ENCODE peak calls at places on chromosomes 6 and 20, in five cellular contexts. L is substantia nigra, N is cardiac fibroblast, U is endodermal cell, Q is endothelial cell of umbilical vein. C is an unnamed sample.

GRCh38 chr6:158475344-158476302 is 84.3 kb upstream of the TMEM181 start:
- DNase-seq in L (no peak), N (peak; percentile 55), U (no peak), Q (peak; percentile 45), C (no peak)

GRCh38 chr20:57582432-57583288 is 21.8 kb downstream of the PCK1 start:
- DNase-seq in L (no peak), N (peak; percentile 16), U (peak; percentile 72), Q (peak; percentile 86), C (peak; percentile 21)

GRCh38 chr6:106360989-106361430 is 493 bp downstream of the CRYBG1 start:
- DNase-seq in L (no peak), N (no peak), U (peak; percentile 81), Q (no peak), C (no peak)

GRCh38 chr20:25310268-25310920 is 62.5 kb downstream of the PYGB start:
- DNase-seq in L (no peak), N (peak; percentile 71), U (no peak), Q (peak; percentile 68), C (peak; percentile 75)

GRCh38 chr20:37042986-37043972 is 52.5 kb downstream of the RBL1 start:
- DNase-seq in L (no peak), N (no peak), U (no peak), Q (no peak), C (no peak)

GRCh38 chr20:1757606-1758507 is 100.3 kb upstream of the SIRPG start:
- DNase-seq in L (no peak), N (no peak), U (no peak), Q (no peak), C (peak; percentile 37)

GRCh38 chr6:15501806-15502450 is 160.9 kb downstream of the DTNBP1 start:
- DNase-seq in L (peak; percentile 66), N (peak; percentile 94), U (no peak), Q (peak; percentile 48), C (peak; percentile 74)

GRCh38 chr6:33688006-33688405 is 23.5 kb downstream of the UQCC2 start:
- DNase-seq in L (no peak), N (no peak), U (no peak), Q (no peak), C (no peak)

GRCh38 chr6:36015666-36016065 is 8.8 kb downstream of the SLC26A8 start:
- DNase-seq in L (no peak), N (no peak), U (no peak), Q (no peak), C (no peak)

GRCh38 chr20:52083627-52084232 is 107.8 kb downstream of the ZFP64 start:
- DNase-seq in L (no peak), N (peak; percentile 82), U (peak; percentile 87), Q (peak; percentile 75), C (peak; percentile 42)

GRCh38 chr6:122107256-122107655 is 292.2 kb upstream of the HSF2 start:
- DNase-seq in L (no peak), N (no peak), U (no peak), Q (no peak), C (no peak)

GRCh38 chr20:17614176-17614811 is 44.4 kb downstream of the DSTN start:
- DNase-seq in L (no peak), N (peak; percentile 63), U (peak; percentile 71), Q (no peak), C (no peak)

GRCh38 chr20:309306-309840 is 12.0 kb downstream of the ZCCHC3 start:
- DNase-seq in L (no peak), N (peak; percentile 66), U (no peak), Q (no peak), C (no peak)

GRCh38 chr6:75124983-75125382 is 80.9 kb downstream of the COL12A1 start:
- DNase-seq in L (no peak), N (no peak), U (no peak), Q (no peak), C (no peak)

GRCh38 chr6:10725716-10726115 is 2.8 kb downstream of the TMEM14C start:
- DNase-seq in L (no peak), N (no peak), U (no peak), Q (no peak), C (peak; percentile 62)

GRCh38 chr6:41023114-41023513 is 15.9 kb downstream of the UNC5CL start:
- DNase-seq in L (no peak), N (no peak), U (peak; percentile 32), Q (no peak), C (no peak)

GRCh38 chr6:135586844-135587243 is 89.3 kb upstream of the AHI1 start:
- DNase-seq in L (no peak), N (peak; percentile 43), U (no peak), Q (no peak), C (no peak)

GRCh38 chr6:17278289-17279061 is 2.7 kb upstream of the RBM24 start:
- DNase-seq in L (no peak), N (peak; percentile 42), U (no peak), Q (peak; percentile 12), C (no peak)

GRCh38 chr6:68468244-68468884 is 166.7 kb upstream of the ADGRB3 start:
- DNase-seq in L (no peak), N (peak; percentile 8), U (peak; percentile 69), Q (no peak), C (no peak)

GRCh38 chr6:53492860-53493634 is 51.9 kb downstream of the GCLC start:
- DNase-seq in L (no peak), N (peak; percentile 71), U (peak; percentile 65), Q (peak; percentile 74), C (peak; percentile 75)

GRCh38 chr6:169869301-169869700 is 117.9 kb downstream of the ERMARD start:
- DNase-seq in L (no peak), N (no peak), U (peak; percentile 12), Q (no peak), C (no peak)

GRCh38 chr6:114377881-114378280 is 35.1 kb upstream of the HS3ST5 start:
- DNase-seq in L (no peak), N (no peak), U (no peak), Q (no peak), C (no peak)

GRCh38 chr20:23684261-23684660 is 4.6 kb downstream of the CST4 start:
- DNase-seq in L (no peak), N (no peak), U (no peak), Q (no peak), C (no peak)

GRCh38 chr20:9677224-9677623 is 161.7 kb downstream of the PAK5 start:
- DNase-seq in L (no peak), N (no peak), U (no peak), Q (no peak), C (no peak)

GRCh38 chr20:58408603-58409246 is 19.7 kb downstream of the VAPB start:
- DNase-seq in L (no peak), N (no peak), U (no peak), Q (peak; percentile 14), C (peak; percentile 74)

GRCh38 chr6:156310701-156311100 is 466.5 kb upstream of the ARID1B start:
- DNase-seq in L (no peak), N (no peak), U (no peak), Q (no peak), C (no peak)

GRCh38 chr20:20452254-20452676 is 84.4 kb downstream of the INSM1 start:
- DNase-seq in L (peak; percentile 91), N (peak; percentile 42), U (peak; percentile 90), Q (peak; percentile 83), C (peak; percentile 99)

GRCh38 chr6:83231146-83231545 is 38.0 kb downstream of the RWDD2A start:
- DNase-seq in L (no peak), N (peak; percentile 72), U (no peak), Q (no peak), C (no peak)

GRCh38 chr6:51949451-51949850 is 138.0 kb downstream of the PKHD1 start:
- DNase-seq in L (no peak), N (no peak), U (no peak), Q (no peak), C (no peak)

GRCh38 chr6:44321210-44321609 is 8.1 kb upstream of the AARS2 start:
- DNase-seq in L (no peak), N (no peak), U (no peak), Q (no peak), C (no peak)

GRCh38 chr6:161255518-161255917 is 18.3 kb downstream of the AGPAT4 start:
- DNase-seq in L (no peak), N (no peak), U (no peak), Q (no peak), C (no peak)

GRCh38 chr6:111781055-111781708 is 92.1 kb downstream of the FYN start:
- DNase-seq in L (no peak), N (peak; percentile 89), U (no peak), Q (no peak), C (no peak)

GRCh38 chr6:53244958-53245357 is 96.3 kb upstream of the GCM1 start:
- DNase-seq in L (no peak), N (no peak), U (no peak), Q (no peak), C (no peak)

GRCh38 chr20:10271470-10272219 is 53.0 kb downstream of the SNAP25 start:
- DNase-seq in L (no peak), N (no peak), U (no peak), Q (no peak), C (no peak)

GRCh38 chr6:69622924-69623323 is 173.9 kb downstream of the LMBRD1 start:
- DNase-seq in L (no peak), N (no peak), U (peak; percentile 54), Q (no peak), C (no peak)

GRCh38 chr6:41705996-41706835 is 29.2 kb downstream of the TFEB start:
- DNase-seq in L (peak; percentile 69), N (peak; percentile 74), U (peak; percentile 92), Q (peak; percentile 14), C (peak; percentile 93)

GRCh38 chr6:30565772-30566171 is 5.5 kb upstream of the ABCF1 start:
- DNase-seq in L (no peak), N (peak; percentile 31), U (no peak), Q (peak; percentile 51), C (no peak)

GRCh38 chr6:168035098-168035660 is 37.7 kb downstream of the KIF25 start:
- DNase-seq in L (no peak), N (peak; percentile 81), U (peak; percentile 85), Q (peak; percentile 36), C (peak; percentile 39)

GRCh38 chr20:11807070-11807741 is 110.5 kb upstream of the BTBD3 start:
- DNase-seq in L (no peak), N (peak; percentile 82), U (no peak), Q (peak; percentile 80), C (no peak)

GRCh38 chr20:8512003-8512402 is 379.9 kb downstream of the PLCB1 start:
- DNase-seq in L (no peak), N (no peak), U (no peak), Q (no peak), C (no peak)

C was measured in globus pallidus.